ENCODE peak calls at places on chromosome 6, in four cellular contexts. T, L, X and K are unnamed samples.

GRCh38 chr6:131096786-131097185 is 33.7 kb upstream of the EPB41L2 start:
- DNase-seq in T (no peak), L (no peak), X (no peak), K (no peak)

GRCh38 chr6:5112065-5112799 is 27.1 kb downstream of the PPP1R3G start:
- DNase-seq in T (no peak), L (peak; percentile 44), X (no peak), K (no peak)

GRCh38 chr6:150310539-150310938 is 58.3 kb upstream of the IYD start:
- DNase-seq in T (no peak), L (no peak), X (no peak), K (no peak)

GRCh38 chr6:40874495-40874894 is 164.5 kb downstream of the UNC5CL start:
- DNase-seq in T (no peak), L (no peak), X (no peak), K (no peak)

GRCh38 chr6:8080338-8081151 is 16.4 kb upstream of the BLOC1S5 start:
- DNase-seq in T (no peak), L (peak; percentile 8), X (no peak), K (no peak)

GRCh38 chr6:29679962-29680361 is 990 bp downstream of the ZFP57 start:
- DNase-seq in T (no peak), L (no peak), X (no peak), K (no peak)

GRCh38 chr6:79574636-79575035 is 37.4 kb upstream of the LCA5 start:
- DNase-seq in T (no peak), L (no peak), X (no peak), K (no peak)

GRCh38 chr6:119339941-119340456 is 9.6 kb downstream of the MAN1A1 start:
- DNase-seq in T (no peak), L (no peak), X (no peak), K (no peak)

GRCh38 chr6:29737707-29738630 is 14.7 kb downstream of the HLA-F start:
- DNase-seq in T (peak; percentile 72), L (peak; percentile 39), X (peak; percentile 73), K (peak; percentile 54)

GRCh38 chr6:106629859-106630163 is 433 bp downstream of the QRSL1 start:
- DNase-seq in T (no peak), L (no peak), X (no peak), K (no peak)